ENCODE peak calls at places on chromosomes 13 and 19, in seven cellular contexts. U is SK-N-SH, W is HCT116, T is K562, B is H1, P is HepG2, C is GM12878. J is an unnamed sample.

GRCh38 chr19:33722456-33723239 is 74.0 kb upstream of the KCTD15 start:
- DNase-seq in U (peak; percentile 65), W (no peak), T (no peak), B (no peak), P (no peak), C (no peak), J (no peak)

GRCh38 chr13:102401755-102402154 is at the start of gene FGF14:
- DNase-seq in U (peak; percentile 31), W (no peak), T (no peak), B (no peak), P (no peak), C (no peak), J (no peak)

GRCh38 chr19:3981736-3982681 is 3.3 kb downstream of the EEF2 start:
- DNase-seq in U (peak; percentile 17), W (no peak), T (peak; percentile 7), B (no peak), P (no peak), C (no peak), J (no peak)

GRCh38 chr13:80979035-80979641 is 638.2 kb upstream of the SPRY2 start:
- DNase-seq in U (peak; percentile 59), W (peak; percentile 46), T (peak; percentile 31), B (peak; percentile 15), P (peak; percentile 57), C (peak; percentile 11), J (peak; percentile 73)

GRCh38 chr19:48501961-48502719 is 9.5 kb downstream of the LMTK3 start:
- DNase-seq in U (peak; percentile 85), W (peak; percentile 99), T (peak; percentile 95), B (peak; percentile 100), P (peak; percentile 86), C (peak; percentile 59), J (peak; percentile 99)

GRCh38 chr13:36431204-36432105 is 840 bp upstream of the CCNA1 start:
- DNase-seq in U (no peak), W (no peak), T (no peak), B (no peak), P (no peak), C (no peak), J (no peak)

GRCh38 chr13:101640797-101641400 is 188.4 kb downstream of the ITGBL1 start:
- DNase-seq in U (no peak), W (no peak), T (no peak), B (no peak), P (no peak), C (no peak), J (no peak)

GRCh38 chr19:19468424-19469050 is 46.8 kb downstream of the TSSK6 start:
- DNase-seq in U (peak; percentile 46), W (no peak), T (no peak), B (no peak), P (no peak), C (no peak), J (no peak)

GRCh38 chr13:104389722-104390121 is 1323.5 kb upstream of the SLC10A2 start:
- DNase-seq in U (no peak), W (no peak), T (no peak), B (no peak), P (peak; percentile 5), C (no peak), J (no peak)

GRCh38 chr13:102550507-102550906 is 46.3 kb upstream of the TPP2 start:
- DNase-seq in U (no peak), W (no peak), T (no peak), B (no peak), P (no peak), C (no peak), J (no peak)

DNA sequence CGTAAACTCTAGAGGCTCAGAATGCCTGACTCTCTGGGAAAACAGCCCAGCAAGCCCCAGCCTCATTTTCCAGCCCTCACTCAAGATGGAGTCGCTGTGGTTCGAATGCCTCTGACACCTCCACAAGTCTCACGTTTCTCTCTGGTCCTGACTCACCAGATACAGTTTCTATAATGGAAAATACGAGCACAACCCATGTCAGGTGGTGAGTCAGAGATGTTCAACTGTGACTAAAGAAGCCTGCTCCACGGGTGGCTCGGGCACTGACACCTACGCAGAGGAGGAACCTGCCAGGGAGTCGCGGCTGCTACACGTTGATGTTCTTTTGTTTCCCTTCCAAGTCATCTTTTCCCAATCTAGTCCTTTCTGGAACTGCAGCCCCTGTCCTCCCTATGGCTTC is 87.1 kb upstream of the STK24 start:
- DNase-seq in U (no peak), W (peak; percentile 85), T (no peak), B (no peak), P (no peak), C (no peak), J (no peak)
- TF ChIP-seq JUND in U (no peak), W (peak; percentile 78), T (no peak), B (no peak), P (no peak), C (no peak), J (no peak)

GRCh38 chr19:13814550-13814949 is 19.3 kb downstream of the ZSWIM4 start:
- DNase-seq in U (no peak), W (no peak), T (no peak), B (no peak), P (no peak), C (no peak), J (no peak)

GRCh38 chr19:13808856-13809255 is 13.6 kb downstream of the ZSWIM4 start:
- DNase-seq in U (no peak), W (no peak), T (no peak), B (no peak), P (no peak), C (no peak), J (no peak)

GRCh38 chr19:13817018-13817614 is 21.9 kb downstream of the ZSWIM4 start:
- DNase-seq in U (no peak), W (no peak), T (peak; percentile 88), B (peak; percentile 98), P (no peak), C (no peak), J (no peak)

GRCh38 chr19:13812544-13812943 is 17.3 kb downstream of the ZSWIM4 start:
- DNase-seq in U (no peak), W (no peak), T (no peak), B (no peak), P (no peak), C (no peak), J (no peak)

DNA sequence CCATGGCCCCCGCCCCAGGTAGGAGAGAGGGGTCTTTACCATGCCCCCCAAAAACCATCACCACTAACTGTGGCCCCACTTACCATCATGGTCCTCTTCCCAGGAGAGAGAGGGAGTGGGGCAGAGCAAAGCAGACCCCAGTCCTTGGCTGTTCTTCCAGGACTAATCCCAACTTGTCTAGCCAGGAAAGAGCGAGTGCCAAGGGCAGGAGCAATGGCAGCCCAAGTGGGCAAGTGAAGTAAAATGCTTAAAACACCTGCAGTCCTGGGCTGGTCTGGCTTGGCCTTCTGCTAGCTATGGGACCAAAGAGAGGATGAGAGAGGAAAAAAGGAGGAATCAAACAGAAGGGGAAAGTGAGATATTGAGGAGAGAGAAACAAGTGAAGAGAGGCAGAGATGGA is 17.9 kb downstream of the ZSWIM4 start:
- DNase-seq in U (no peak), W (no peak), T (no peak), B (no peak), P (no peak), C (no peak), J (no peak)
- TF ChIP-seq JUND in U (no peak), W (no peak), T (no peak), B (no peak), P (no peak), C (no peak), J (no peak)

GRCh38 chr13:75661443-75661842 is 25.3 kb downstream of the LMO7 start:
- DNase-seq in U (no peak), W (no peak), T (no peak), B (no peak), P (no peak), C (no peak), J (no peak)
- TF ChIP-seq JUND in U (no peak), W (no peak), T (no peak), B (no peak), P (no peak), C (no peak), J (no peak)

GRCh38 chr13:110597041-110597689 is 18.2 kb upstream of the NAXD start:
- DNase-seq in U (no peak), W (no peak), T (no peak), B (no peak), P (no peak), C (no peak), J (peak; percentile 56)

GRCh38 chr13:110592670-110593069 is 22.7 kb upstream of the NAXD start:
- DNase-seq in U (no peak), W (no peak), T (no peak), B (no peak), P (no peak), C (no peak), J (no peak)

GRCh38 chr13:110590577-110590976 is 24.8 kb upstream of the NAXD start:
- DNase-seq in U (no peak), W (no peak), T (no peak), B (no peak), P (no peak), C (no peak), J (no peak)

GRCh38 chr13:110589991-110590390 is 25.4 kb upstream of the NAXD start:
- DNase-seq in U (no peak), W (no peak), T (no peak), B (no peak), P (peak; percentile 45), C (no peak), J (no peak)

GRCh38 chr13:110593430-110594130 is 21.8 kb upstream of the NAXD start:
- DNase-seq in U (peak; percentile 80), W (peak; percentile 50), T (peak; percentile 44), B (no peak), P (peak; percentile 65), C (no peak), J (no peak)
- TF ChIP-seq JUND in U (no peak), W (no peak), T (no peak), B (no peak), P (no peak), C (no peak), J (no peak)

DNA sequence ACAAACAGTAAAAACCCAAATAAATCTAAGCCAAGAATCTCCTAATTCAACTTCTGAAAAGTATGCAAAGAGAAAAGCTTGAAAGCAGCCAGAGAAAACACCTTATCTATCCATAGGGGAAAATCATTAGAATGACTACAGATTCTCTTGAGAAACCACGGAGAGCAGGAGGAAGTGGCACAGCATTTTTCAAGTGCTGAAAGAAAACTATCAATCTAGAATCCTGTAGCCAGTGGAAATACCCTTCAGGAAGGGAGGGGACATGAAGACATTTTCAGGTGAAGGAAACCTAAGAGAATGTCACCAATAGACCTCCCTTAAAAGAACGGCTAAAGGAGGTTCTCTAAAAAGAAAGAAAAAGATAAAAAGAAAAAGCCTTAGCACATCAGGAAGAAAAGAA is 66.2 kb upstream of the XPO4 start:
- DNase-seq in U (no peak), W (no peak), T (no peak), B (no peak), P (no peak), C (peak; percentile 7), J (no peak)
- TF ChIP-seq JUND in U (no peak), W (no peak), T (no peak), B (no peak), P (no peak), C (no peak), J (no peak)

GRCh38 chr13:47997384-47997783 is 3.7 kb downstream of the SUCLA2 start:
- DNase-seq in U (no peak), W (no peak), T (no peak), B (no peak), P (no peak), C (no peak), J (no peak)
- TF ChIP-seq JUND in U (no peak), W (no peak), T (no peak), B (no peak), P (no peak), C (no peak), J (no peak)

J was measured in T47D.